ENCODE peak calls at places on chromosomes 2 and 18, in six cellular contexts. H, J, W, B, N and F are unnamed samples.

GRCh38 chr2:115443550-115444185 is 1001.2 kb downstream of the DPP10 start:
- DNase-seq in H (no peak), J (no peak), W (no peak), B (no peak), N (peak; percentile 3), F (peak; percentile 27)

GRCh38 chr18:515156-515815 is 14.8 kb upstream of the COLEC12 start:
- DNase-seq in H (no peak), J (no peak), W (no peak), B (no peak), N (no peak), F (no peak)

GRCh38 chr18:76382265-76382664 is 112.8 kb downstream of the ZNF516 start:
- DNase-seq in H (no peak), J (no peak), W (no peak), B (no peak), N (no peak), F (no peak)

GRCh38 chr2:74894261-74895030 is 60.5 kb downstream of the HK2 start:
- DNase-seq in H (no peak), J (no peak), W (no peak), B (no peak), N (no peak), F (no peak)

GRCh38 chr2:169276045-169276444 is 86.3 kb downstream of the LRP2 start:
- DNase-seq in H (no peak), J (no peak), W (no peak), B (peak; percentile 13), N (no peak), F (no peak)

GRCh38 chr2:139360654-139361053 is 580.5 kb upstream of the NXPH2 start:
- DNase-seq in H (no peak), J (no peak), W (no peak), B (no peak), N (no peak), F (no peak)

GRCh38 chr18:23331091-23331920 is 121.8 kb upstream of the RIOK3 start:
- DNase-seq in H (no peak), J (peak; percentile 59), W (peak; percentile 12), B (no peak), N (no peak), F (no peak)

GRCh38 chr2:22110244-22110651 is 986.5 kb downstream of the TDRD15 start:
- DNase-seq in H (no peak), J (no peak), W (no peak), B (no peak), N (peak; percentile 5), F (no peak)

GRCh38 chr2:84459028-84459943 is at the start of gene SUCLG1:
- DNase-seq in H (peak; percentile 94), J (peak; percentile 86), W (peak; percentile 25), B (peak; percentile 62), N (peak; percentile 88), F (peak; percentile 88)

DNA sequence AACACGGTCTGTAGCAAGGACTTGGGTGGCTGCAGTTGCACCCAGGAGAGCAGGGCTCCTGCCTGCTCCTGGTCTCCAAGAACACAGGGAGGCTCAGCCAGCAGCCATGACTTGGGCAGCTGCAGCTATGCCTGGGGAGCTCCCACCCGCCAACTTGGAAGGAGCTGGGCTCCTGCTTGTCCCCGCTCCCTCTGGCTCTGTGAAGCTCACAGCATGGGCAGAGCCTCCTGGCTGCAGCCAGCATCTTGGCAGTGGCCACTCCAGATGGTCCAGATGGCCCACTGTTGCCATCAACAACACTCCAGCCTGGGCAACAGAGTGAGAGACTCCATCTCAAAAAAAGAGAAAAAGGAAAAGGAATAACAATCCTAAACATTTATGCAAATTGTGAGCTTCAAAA is 5.2 kb downstream of the ZSCAN30 start:
- DNase-seq in H (no peak), J (no peak), W (no peak), B (no peak), N (no peak), F (no peak)
- H3K9me3 ChIP-seq in H (no peaks in the 10 kb centered on the region), J (no peaks in the 10 kb centered on the region), W (no peaks in the 10 kb centered on the region), B (peaks cover 27% of the 10 kb centered on the region), N (peaks cover 6% of the 10 kb centered on the region), F (no peaks in the 10 kb centered on the region)

GRCh38 chr2:10136187-10136934 is 13.8 kb downstream of the RRM2 start:
- DNase-seq in H (no peak), J (no peak), W (no peak), B (no peak), N (no peak), F (no peak)
- H3K4me3 ChIP-seq in H (no peak overlapping the region), J (no peak overlapping the region), W (no peak overlapping the region), B (no peak overlapping the region), N (no peak overlapping the region), F (no peak overlapping the region)

GRCh38 chr18:70693196-70693595 is 404.4 kb downstream of the SOCS6 start:
- DNase-seq in H (no peak), J (no peak), W (no peak), B (no peak), N (peak; percentile 54), F (no peak)
- H3K9me3 ChIP-seq in H (peaks cover 4% of the 10 kb centered on the region), J (no peaks in the 10 kb centered on the region), W (no peaks in the 10 kb centered on the region), B (no peaks in the 10 kb centered on the region), N (no peaks in the 10 kb centered on the region), F (no peaks in the 10 kb centered on the region)

DNA sequence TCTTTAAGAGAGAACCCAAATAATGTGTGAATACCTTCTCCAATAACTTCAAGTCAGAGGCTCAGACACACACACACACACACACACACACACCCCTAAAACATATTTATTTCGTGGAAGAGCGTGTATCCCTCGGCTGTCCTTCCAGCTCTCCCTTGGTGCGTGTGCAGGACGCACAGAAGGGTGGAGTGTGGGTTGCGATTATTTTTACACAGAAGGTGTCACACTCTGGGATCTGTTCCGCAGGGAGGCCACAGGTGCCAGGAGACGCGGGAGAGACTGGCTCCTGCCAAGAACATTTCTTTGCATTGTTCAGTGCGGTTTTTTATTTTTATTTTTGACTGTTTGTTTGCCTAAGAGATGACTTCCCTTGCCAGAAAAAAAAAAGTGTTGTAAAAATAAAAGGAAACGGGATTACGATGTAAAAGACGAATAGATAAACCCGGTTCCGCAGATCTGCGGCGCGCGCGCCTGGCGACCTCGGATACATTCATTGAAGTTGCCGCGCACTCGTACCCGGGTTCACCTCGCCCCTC is 47.2 kb upstream of the ATP6V1B1 start:
- DNase-seq in H (peak; percentile 53), J (no peak), W (no peak), B (no peak), N (peak; percentile 13), F (no peak)
- H3K4me3 ChIP-seq in H (peak overlapping the region; percentile 35), J (no peak overlapping the region), W (no peak overlapping the region), B (no peak overlapping the region), N (no peak overlapping the region), F (no peak overlapping the region)